ENCODE peak calls at places on chromosomes 6 and 20, in four cellular contexts. O, V, W and L are unnamed samples. For H3K4me1, the result is how much of the 10 kb centered on the place peaks cover.

GRCh38 chr20:34791289-34792020 is 34.0 kb downstream of the NCOA6 start:
- DNase-seq in O (no peak), V (no peak), W (peak), L (no peak)

GRCh38 chr20:37323985-37324384 is 22.0 kb upstream of the SRC start:
- DNase-seq in O (no peak), V (no peak), W (no peak), L (peak)

GRCh38 chr6:151060742-151061100 is 179.0 kb upstream of the AKAP12 start:
- DNase-seq in O (no peak), V (no peak), W (no peak), L (no peak)

GRCh38 chr6:116840091-116840490 is 11.2 kb upstream of the GPRC6A start:
- DNase-seq in O (no peak), V (no peak), W (no peak), L (peak)

GRCh38 chr6:12047304-12047703 is 35.2 kb downstream of the HIVEP1 start:
- DNase-seq in O (no peak), V (no peak), W (no peak), L (no peak)

GRCh38 chr6:160170018-160170680 is 48.5 kb downstream of the SLC22A1 start:
- DNase-seq in O (no peak), V (no peak), W (no peak), L (no peak)

GRCh38 chr6:29528988-29529560 is 30.5 kb downstream of the UBD start:
- DNase-seq in O (no peak), V (peak), W (no peak), L (no peak)

GRCh38 chr6:73030257-73030656 is 195.0 kb downstream of the KHDC1L start:
- DNase-seq in O (no peak), V (no peak), W (no peak), L (no peak)

GRCh38 chr6:112780498-112781096 is 433.5 kb downstream of the RFPL4B start:
- DNase-seq in O (peak), V (peak), W (peak), L (peak)

GRCh38 chr6:131761061-131761761 is 46.6 kb upstream of the ENPP1 start:
- DNase-seq in O (no peak), V (no peak), W (no peak), L (no peak)

GRCh38 chr6:142941018-142941417 is 4.0 kb downstream of the HIVEP2 start:
- DNase-seq in O (no peak), V (no peak), W (no peak), L (no peak)

GRCh38 chr20:20079102-20079784 is 26.9 kb downstream of the CFAP61 start:
- DNase-seq in O (no peak), V (no peak), W (no peak), L (no peak)

GRCh38 chr6:16200231-16200941 is 38.0 kb upstream of the GMPR start:
- DNase-seq in O (no peak), V (no peak), W (peak), L (no peak)

GRCh38 chr6:13993416-13993815 is 68.7 kb downstream of the RNF182 start:
- DNase-seq in O (no peak), V (no peak), W (no peak), L (no peak)

GRCh38 chr6:92684386-92684785 is 735.0 kb downstream of the EPHA7 start:
- DNase-seq in O (no peak), V (no peak), W (no peak), L (no peak)

GRCh38 chr20:24106801-24107158 is 118.2 kb upstream of the GGTLC1 start:
- DNase-seq in O (no peak), V (no peak), W (no peak), L (no peak)

GRCh38 chr6:49121970-49122369 is 341.1 kb downstream of the MMUT start:
- DNase-seq in O (no peak), V (no peak), W (no peak), L (no peak)

GRCh38 chr6:35728663-35729348 is 8.0 kb upstream of the ARMC12 start:
- DNase-seq in O (peak), V (peak), W (no peak), L (no peak)

GRCh38 chr20:59173938-59174496 is 10.4 kb downstream of the ZNF831 start:
- DNase-seq in O (no peak), V (no peak), W (no peak), L (no peak)

GRCh38 chr20:59170406-59171349 is 7.1 kb downstream of the ZNF831 start:
- DNase-seq in O (no peak), V (no peak), W (no peak), L (no peak)

GRCh38 chr20:59175861-59176260 is 12.2 kb downstream of the ZNF831 start:
- DNase-seq in O (no peak), V (no peak), W (no peak), L (no peak)

GRCh38 chr20:59174975-59175374 is 11.4 kb downstream of the ZNF831 start:
- DNase-seq in O (no peak), V (no peak), W (no peak), L (no peak)

GRCh38 chr20:59171986-59172385 is 8.4 kb downstream of the ZNF831 start:
- DNase-seq in O (no peak), V (no peak), W (no peak), L (no peak)
- H3K4me1 ChIP-seq in O (under half), V (under half), W (under half), L (under half)

GRCh38 chr20:47334022-47334551 is 22.4 kb downstream of the ZMYND8 start:
- DNase-seq in O (peak), V (no peak), W (peak), L (peak)
- H3K4me1 ChIP-seq in O (under half), V (under half), W (half or more), L (under half)

GRCh38 chr6:129641344-129641743 is 68.6 kb downstream of the ARHGAP18 start:
- DNase-seq in O (no peak), V (no peak), W (no peak), L (peak)
- H3K4me1 ChIP-seq in O (under half), V (under half), W (under half), L (under half)

GRCh38 chr6:169800116-169800667 is 48.8 kb downstream of the ERMARD start:
- DNase-seq in O (peak), V (no peak), W (no peak), L (peak)
- H3K4me1 ChIP-seq in O (under half), V (under half), W (under half), L (under half)

DNA sequence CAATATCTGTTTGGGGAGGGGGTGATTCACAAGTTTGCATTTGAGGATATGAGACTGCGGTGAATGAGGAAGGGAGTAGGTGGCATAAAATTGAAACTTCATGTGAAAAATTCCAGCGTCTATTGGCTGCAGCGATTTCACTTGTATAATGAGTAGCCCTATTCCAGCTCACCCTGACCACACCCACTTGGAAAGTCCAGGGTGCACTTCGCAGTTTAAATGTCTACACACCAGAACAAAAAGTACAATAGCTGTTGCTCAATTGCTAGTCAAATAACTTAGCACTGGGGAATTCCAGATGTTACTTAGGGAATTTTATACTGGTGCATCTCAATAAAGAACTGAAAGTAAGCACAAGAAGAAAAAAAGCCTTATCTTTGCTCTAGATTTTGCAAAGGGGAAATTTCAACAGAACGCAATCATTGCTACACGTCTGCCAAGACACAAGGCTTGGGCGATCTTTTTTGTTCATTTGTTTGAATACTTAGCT is 6.3 kb downstream of the TNFAIP3 start:
- DNase-seq in O (peak), V (peak), W (peak), L (no peak)
- H3K4me1 ChIP-seq in O (under half), V (under half), W (under half), L (under half)

DNA sequence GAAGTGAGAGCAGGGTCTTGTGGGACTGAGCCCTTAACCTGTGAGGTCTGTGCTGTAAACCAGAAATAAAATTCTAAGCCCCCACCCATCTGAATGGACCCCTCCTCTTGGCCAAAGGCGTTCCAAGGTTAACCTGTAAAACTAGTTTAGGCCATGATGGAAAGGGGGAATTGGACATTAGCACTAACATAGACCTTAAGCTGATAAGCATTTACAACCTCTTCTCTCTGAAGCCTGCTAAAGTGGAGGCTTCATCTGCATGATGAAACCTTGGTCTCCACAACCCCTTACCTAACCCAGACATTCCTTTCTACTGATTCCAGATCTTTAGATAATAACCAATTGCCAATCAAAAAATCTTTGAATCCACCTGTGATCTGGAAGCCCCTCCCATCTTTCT is 25.8 kb downstream of the PIGT start:
- DNase-seq in O (no peak), V (no peak), W (peak), L (no peak)
- H3K4me1 ChIP-seq in O (under half), V (under half), W (under half), L (under half)